ENCODE peak calls at places on chromosomes 4 and X, in ten cellular contexts. N, P, Z, Y, F, K, E, D, L and S are unnamed samples.
A peak's percentile ranks its signal among the peaks of the same experiment; 100 is the strongest.

GRCh38 chrX:4320436-4320947 is 607.0 kb upstream of the PRKX start:
- DNase-seq in K (no peak), E (no peak), D (no peak), L (no peak), Y (no peak), F (no peak), P (no peak), Z (no peak), N (no peak), S (no peak)

GRCh38 chr4:74004668-74005067 is 6.2 kb upstream of the CXCL5 start:
- DNase-seq in Y (no peak), D (no peak), K (no peak), P (no peak), L (no peak), N (no peak), F (no peak), Z (no peak), E (no peak), S (no peak)

GRCh38 chr4:113278324-113278934 is 229.0 kb downstream of the ANK2 start:
- DNase-seq in E (peak; percentile 80), Z (peak; percentile 61), F (peak; percentile 55), D (no peak), L (peak; percentile 75), P (peak; percentile 86), N (peak; percentile 10), Y (peak; percentile 17), K (peak; percentile 71), S (peak; percentile 63)

GRCh38 chrX:134431894-134432293 is 28.1 kb upstream of the HPRT1 start:
- DNase-seq in F (peak; percentile 75), K (peak; percentile 16), N (no peak), P (peak; percentile 71), Z (no peak), E (no peak), L (no peak), D (no peak), Y (no peak), S (no peak)

GRCh38 chr4:108172780-108173598 is 4.3 kb upstream of the LEF1 start:
- DNase-seq in K (peak; percentile 10), E (peak; percentile 64), N (no peak), L (peak; percentile 78), F (peak; percentile 29), Z (no peak), Y (peak; percentile 66), P (peak; percentile 38), D (no peak), S (peak; percentile 78)

GRCh38 chr4:158809611-158810486 is 41.0 kb downstream of the FNIP2 start:
- DNase-seq in L (peak; percentile 29), F (peak; percentile 58), E (no peak), Z (no peak), P (peak; percentile 90), Y (no peak), N (no peak), D (no peak), K (peak; percentile 98), S (peak; percentile 23)

GRCh38 chr4:127015616-127016015 is 617.1 kb upstream of the INTU start:
- DNase-seq in P (no peak), Z (no peak), K (no peak), D (no peak), N (no peak), Y (no peak), L (no peak), F (no peak), E (peak; percentile 46), S (no peak)

GRCh38 chr4:4614925-4615678 is 73.3 kb upstream of the STX18 start:
- DNase-seq in F (no peak), E (no peak), L (peak; percentile 49), Z (peak; percentile 26), D (no peak), Y (no peak), N (no peak), P (peak; percentile 75), K (no peak), S (no peak)

GRCh38 chrX:122500556-122500955 is 683.5 kb upstream of the GRIA3 start:
- DNase-seq in P (no peak), Z (no peak), D (no peak), Y (no peak), L (no peak), K (no peak), F (no peak), N (no peak), E (no peak), S (no peak)

GRCh38 chr4:99736846-99737245 is 79.2 kb upstream of the C4orf54 start:
- DNase-seq in P (no peak), K (no peak), Z (no peak), Y (no peak), L (no peak), F (no peak), D (no peak), E (no peak), N (no peak), S (no peak)

GRCh38 chr4:21451032-21451431 is 497.5 kb downstream of the KCNIP4 start:
- DNase-seq in Z (no peak), F (peak; percentile 89), E (no peak), D (no peak), N (no peak), Y (no peak), L (no peak), K (peak; percentile 46), P (peak; percentile 55), S (no peak)

GRCh38 chr4:52704133-52704532 is 45.0 kb upstream of the USP46 start:
- DNase-seq in F (peak; percentile 48), Y (no peak), D (no peak), N (no peak), K (no peak), P (peak; percentile 56), L (no peak), E (no peak), Z (no peak), S (no peak)

GRCh38 chr4:90118547-90119211 is 8.5 kb upstream of the CCSER1 start:
- DNase-seq in Y (no peak), D (no peak), Z (no peak), L (no peak), P (no peak), N (no peak), F (no peak), E (no peak), K (no peak), S (no peak)

GRCh38 chrX:106684207-106684606 is 42.3 kb upstream of the RNF128 start:
- DNase-seq in F (peak; percentile 46), P (no peak), E (no peak), K (no peak), N (no peak), D (no peak), L (no peak), Z (no peak), Y (no peak), S (no peak)

GRCh38 chr4:36676139-36677050 is 395.0 kb downstream of the DTHD1 start:
- DNase-seq in E (no peak), L (no peak), Z (no peak), D (no peak), N (no peak), Y (no peak), F (no peak), K (peak; percentile 40), P (no peak), S (no peak)

GRCh38 chrX:38804481-38805293 is 3.4 kb downstream of the MID1IP1 start:
- DNase-seq in F (peak; percentile 52), K (no peak), Y (peak; percentile 15), N (no peak), L (peak; percentile 32), D (no peak), Z (no peak), P (peak; percentile 70), E (peak; percentile 45), S (peak; percentile 15)

GRCh38 chr4:87949961-87950360 is 25.6 kb upstream of the SPP1 start:
- DNase-seq in N (no peak), P (peak; percentile 8), Y (no peak), Z (no peak), F (peak; percentile 52), D (no peak), K (peak; percentile 65), E (no peak), L (no peak), S (no peak)

GRCh38 chr4:52246834-52247233 is 195.7 kb downstream of the SPATA18 start:
- DNase-seq in D (no peak), E (no peak), F (no peak), P (no peak), Y (no peak), Z (no peak), N (no peak), K (no peak), L (no peak), S (no peak)

GRCh38 chr4:85149656-85150055 is 183.2 kb upstream of the WDFY3 start:
- DNase-seq in Y (no peak), D (no peak), P (peak; percentile 45), F (peak; percentile 19), N (no peak), Z (no peak), E (no peak), K (no peak), L (peak; percentile 8), S (no peak)

GRCh38 chrX:134542485-134542884 is 82.5 kb downstream of the HPRT1 start:
- DNase-seq in Y (no peak), N (no peak), D (no peak), Z (no peak), E (no peak), L (peak; percentile 12), F (peak; percentile 69), P (peak; percentile 52), K (no peak), S (no peak)

GRCh38 chrX:18997916-18998315 is 14.0 kb upstream of the PHKA2 start:
- DNase-seq in N (no peak), P (peak; percentile 40), F (no peak), E (no peak), D (no peak), Y (no peak), Z (no peak), K (no peak), L (no peak), S (no peak)

GRCh38 chr4:182286035-182286434 is 42.8 kb downstream of the TENM3 start:
- DNase-seq in P (no peak), F (peak; percentile 41), N (no peak), L (no peak), D (no peak), Y (no peak), Z (no peak), K (no peak), E (no peak), S (no peak)